ENCODE peak calls at places on chromosomes 7 and 10, in four cellular contexts. J, Q, H and Z are unnamed samples.

GRCh38 chr7:106071356-106071998 is 40.6 kb downstream of the SYPL1 start:
- DNase-seq in J (no peak), Q (no peak), H (no peak), Z (peak)

GRCh38 chr7:150631866-150632864 is at the start of gene GIMAP6:
- DNase-seq in J (no peak), Q (no peak), H (no peak), Z (no peak)

GRCh38 chr10:52954407-52954806 is 181.8 kb upstream of the MBL2 start:
- DNase-seq in J (no peak), Q (no peak), H (no peak), Z (no peak)

GRCh38 chr7:157276091-157276561 is 60.7 kb upstream of the DNAJB6 start:
- DNase-seq in J (no peak), Q (no peak), H (no peak), Z (no peak)

GRCh38 chr7:71645836-71646235 is 513.9 kb downstream of the GALNT17 start:
- DNase-seq in J (no peak), Q (no peak), H (no peak), Z (peak)

GRCh38 chr7:128755816-128756476 is 16.8 kb downstream of the CALU start:
- DNase-seq in J (peak), Q (no peak), H (no peak), Z (no peak)

GRCh38 chr7:5780801-5781496 is 514 bp downstream of the RNF216 start:
- DNase-seq in J (peak), Q (peak), H (peak), Z (peak)

GRCh38 chr10:32548208-32548607 is 102.3 kb downstream of the CCDC7 start:
- DNase-seq in J (no peak), Q (no peak), H (no peak), Z (no peak)

GRCh38 chr7:121079425-121080169 is 91.1 kb downstream of the CPED1 start:
- DNase-seq in J (peak), Q (no peak), H (no peak), Z (peak)

GRCh38 chr10:14010083-14010551 is 320.6 kb downstream of the FRMD4A start:
- DNase-seq in J (peak), Q (no peak), H (no peak), Z (no peak)

GRCh38 chr7:25368599-25368998 is 140.3 kb upstream of the NPVF start:
- DNase-seq in J (no peak), Q (no peak), H (no peak), Z (no peak)

GRCh38 chr10:5557799-5558771 is 33.3 kb downstream of the CALML3 start:
- DNase-seq in J (no peak), Q (no peak), H (no peak), Z (no peak)

DNA sequence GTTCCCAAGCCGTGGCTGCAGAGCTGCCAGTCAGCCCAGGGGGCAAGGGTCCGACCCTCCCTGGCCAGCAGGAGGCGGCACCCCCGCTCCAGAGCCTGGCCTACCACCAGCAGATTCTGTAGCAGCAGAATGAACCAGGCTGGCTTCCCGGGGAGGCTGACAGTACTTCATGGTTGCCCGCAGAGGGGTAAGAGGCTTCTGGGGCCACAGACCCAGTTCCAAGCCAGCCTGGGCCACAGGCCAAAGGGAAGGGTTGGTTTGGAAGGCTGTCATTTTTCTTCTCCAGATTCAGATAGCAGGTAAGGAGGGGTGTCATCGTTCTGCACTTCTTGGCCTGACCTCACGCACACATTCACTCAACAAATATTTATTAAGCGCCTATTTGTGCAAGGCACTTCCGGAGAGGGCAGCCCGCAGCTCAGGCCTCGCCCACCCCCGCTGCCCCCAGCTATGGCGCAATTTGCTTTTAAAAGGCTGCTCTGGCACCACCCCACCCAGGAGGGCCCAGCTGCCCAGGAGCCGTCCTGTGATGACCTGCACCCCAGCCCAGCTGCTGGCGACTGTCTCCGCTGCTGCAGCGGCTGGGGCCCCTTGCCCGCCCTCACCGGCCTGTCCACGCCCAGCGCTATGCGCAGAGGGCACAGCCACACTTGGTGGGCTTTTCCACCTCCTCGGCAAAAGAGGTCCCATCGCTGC is 168.5 kb downstream of the LCOR start:
- DNase-seq in J (no peak), Q (no peak), H (no peak), Z (peak)
- TF ChIP-seq CTCF in J (peak), Q (no peak), H (peak), Z (no peak)

GRCh38 chr7:155415093-155415492 is 42.8 kb upstream of the EN2 start:
- DNase-seq in J (no peak), Q (no peak), H (no peak), Z (no peak)

GRCh38 chr7:155414508-155414907 is 43.4 kb upstream of the EN2 start:
- DNase-seq in J (no peak), Q (no peak), H (no peak), Z (no peak)

GRCh38 chr7:155418941-155419755 is 38.8 kb upstream of the EN2 start:
- DNase-seq in J (no peak), Q (no peak), H (no peak), Z (no peak)

GRCh38 chr7:155418304-155418703 is 39.6 kb upstream of the EN2 start:
- DNase-seq in J (no peak), Q (no peak), H (no peak), Z (no peak)

GRCh38 chr7:155416646-155417380 is 41.1 kb upstream of the EN2 start:
- DNase-seq in J (no peak), Q (no peak), H (no peak), Z (no peak)
- TF ChIP-seq CTCF in J (no peak), Q (no peak), H (no peak), Z (no peak)

GRCh38 chr10:131747791-131748190 is 153.0 kb upstream of the PPP2R2D start:
- DNase-seq in J (no peak), Q (no peak), H (no peak), Z (no peak)

GRCh38 chr10:131748191-131748590 is 152.6 kb upstream of the PPP2R2D start:
- DNase-seq in J (no peak), Q (no peak), H (no peak), Z (no peak)

GRCh38 chr10:131746785-131747184 is 154.0 kb upstream of the PPP2R2D start:
- DNase-seq in J (no peak), Q (no peak), H (no peak), Z (no peak)

GRCh38 chr10:131746241-131746711 is 154.5 kb upstream of the PPP2R2D start:
- DNase-seq in J (no peak), Q (no peak), H (no peak), Z (no peak)

DNA sequence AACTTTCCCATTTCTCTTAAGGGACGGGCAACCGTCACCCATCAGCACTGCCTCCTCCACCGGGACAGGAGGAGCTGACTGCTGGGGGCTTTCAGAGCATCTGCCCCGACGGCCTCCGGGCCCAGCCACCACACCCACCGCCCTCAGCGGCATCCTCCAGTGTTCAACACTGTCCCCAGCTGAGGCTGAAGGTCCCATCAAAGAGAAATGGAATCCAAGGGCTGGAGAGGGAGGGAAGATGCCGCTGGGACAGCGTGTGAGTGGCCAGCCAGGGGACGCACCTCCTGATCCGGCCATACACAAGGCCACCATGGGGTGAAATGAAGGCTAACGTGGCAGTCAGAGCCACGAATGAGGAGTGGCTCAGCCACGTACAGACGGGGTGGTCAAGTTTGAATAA is 153.6 kb upstream of the PPP2R2D start:
- DNase-seq in J (no peak), Q (no peak), H (no peak), Z (no peak)
- TF ChIP-seq CTCF in J (no peak), Q (no peak), H (no peak), Z (no peak)

DNA sequence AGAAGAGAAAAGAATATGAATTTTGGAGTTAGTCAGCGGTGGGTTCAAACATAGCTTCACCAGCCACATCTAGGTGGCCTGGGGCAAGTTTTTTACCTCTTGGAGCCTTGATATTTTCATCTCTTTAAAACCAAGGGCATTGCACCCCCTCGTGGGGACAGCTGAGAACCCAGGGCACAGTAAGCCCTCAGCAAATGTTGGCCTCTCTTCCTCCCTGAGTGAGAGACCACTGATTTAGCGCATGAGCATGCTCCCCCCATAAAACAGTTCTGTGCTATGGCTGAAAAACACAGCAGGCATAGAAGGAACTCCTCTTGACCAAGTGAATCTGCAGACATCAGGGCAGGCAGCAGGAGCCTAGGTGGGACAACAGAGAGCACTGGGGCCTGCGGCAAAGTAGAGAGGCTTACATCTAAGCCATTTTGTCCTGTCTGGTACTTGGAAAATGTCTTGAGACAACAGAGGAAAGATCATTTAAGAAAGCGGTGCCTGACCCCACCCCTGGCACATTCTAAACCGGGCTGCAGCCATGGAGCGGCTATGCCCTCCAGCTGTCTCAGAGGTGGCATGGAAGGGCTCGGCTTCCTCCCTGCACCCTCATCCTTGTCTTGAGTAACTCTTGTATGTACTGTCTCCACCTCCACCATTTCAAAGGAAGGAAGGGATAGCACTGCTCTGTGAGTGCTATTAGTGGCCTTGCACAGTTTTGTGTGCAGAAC is 94.7 kb downstream of the ARHGAP22 start:
- DNase-seq in J (no peak), Q (no peak), H (no peak), Z (peak)
- TF ChIP-seq CTCF in J (peak), Q (no peak), H (peak), Z (no peak)

GRCh38 chr10:8053446-8054242 is 844 bp upstream of the GATA3 start:
- DNase-seq in J (peak), Q (peak), H (peak), Z (peak)
- TF ChIP-seq CTCF in J (peak), Q (peak), H (peak), Z (peak)

GRCh38 chr7:69893915-69894314 is 295.6 kb downstream of the AUTS2 start:
- DNase-seq in J (no peak), Q (no peak), H (no peak), Z (no peak)
- TF ChIP-seq CTCF in J (peak), Q (no peak), H (peak), Z (no peak)

GRCh38 chr10:48614481-48615383 is 9.9 kb upstream of the ARHGAP22 start:
- DNase-seq in J (no peak), Q (no peak), H (no peak), Z (no peak)
- TF ChIP-seq CTCF in J (peak), Q (no peak), H (peak), Z (peak)